ENCODE peak calls at places on chromosomes 5 and 9, in four cellular contexts. One of them, this sample, is unnamed. For H3K4me1, the result is how much of the 10 kb centered on the place peaks cover.

GRCh38 chr9:128863647-128864046 is 18.1 kb downstream of the KYAT1 start:
- DNase-seq in CD8-positive, alpha-beta T cell: peak
- DNase-seq in HCT116: peak
- DNase-seq in BE2C: peak
- DNase-seq in this sample: no peak

GRCh38 chr5:120516799-120517198 is 52.7 kb downstream of the PRR16 start:
- DNase-seq in CD8-positive, alpha-beta T cell: no peak
- DNase-seq in BE2C: no peak
- DNase-seq in HCT116: no peak
- DNase-seq in this sample: no peak

GRCh38 chr5:139669681-139670368 is 21.7 kb downstream of the CXXC5 start:
- DNase-seq in BE2C: peak
- DNase-seq in CD8-positive, alpha-beta T cell: peak
- DNase-seq in HCT116: no peak
- DNase-seq in this sample: no peak

GRCh38 chr9:89891221-89892052 is 286.6 kb downstream of the GADD45G start:
- DNase-seq in HCT116: no peak
- DNase-seq in BE2C: no peak
- DNase-seq in CD8-positive, alpha-beta T cell: no peak
- DNase-seq in this sample: no peak

GRCh38 chr5:27316283-27316675 is 277.9 kb upstream of the CDH9 start:
- DNase-seq in CD8-positive, alpha-beta T cell: no peak
- DNase-seq in HCT116: no peak
- DNase-seq in BE2C: no peak
- DNase-seq in this sample: no peak

GRCh38 chr5:111548992-111549649 is 36.8 kb upstream of the STARD4 start:
- DNase-seq in HCT116: no peak
- DNase-seq in CD8-positive, alpha-beta T cell: no peak
- DNase-seq in BE2C: no peak
- DNase-seq in this sample: no peak

GRCh38 chr5:93186031-93186682 is 394.9 kb downstream of the NR2F1-AS1 start:
- DNase-seq in HCT116: peak
- DNase-seq in BE2C: no peak
- DNase-seq in CD8-positive, alpha-beta T cell: no peak
- DNase-seq in this sample: no peak

GRCh38 chr5:14440598-14441401 is 140.8 kb upstream of the OTULINL start:
- DNase-seq in CD8-positive, alpha-beta T cell: no peak
- DNase-seq in HCT116: no peak
- DNase-seq in BE2C: peak
- DNase-seq in this sample: no peak

GRCh38 chr9:77679088-77679487 is 31.0 kb upstream of the GNA14 start:
- DNase-seq in CD8-positive, alpha-beta T cell: no peak
- DNase-seq in BE2C: no peak
- DNase-seq in HCT116: no peak
- DNase-seq in this sample: no peak

GRCh38 chr9:82495884-82496777 is 507.6 kb downstream of the SPATA31D1 start:
- DNase-seq in HCT116: no peak
- DNase-seq in BE2C: peak
- DNase-seq in CD8-positive, alpha-beta T cell: no peak
- DNase-seq in this sample: no peak

GRCh38 chr5:179267071-179267670 is 78.1 kb downstream of the ADAMTS2 start:
- DNase-seq in CD8-positive, alpha-beta T cell: no peak
- DNase-seq in HCT116: no peak
- DNase-seq in BE2C: peak
- DNase-seq in this sample: no peak

GRCh38 chr9:34628656-34629491 is at the start of gene ARID3C:
- DNase-seq in HCT116: no peak
- DNase-seq in CD8-positive, alpha-beta T cell: peak
- DNase-seq in BE2C: peak
- DNase-seq in this sample: no peak

GRCh38 chr5:40911278-40911677 is 2.0 kb downstream of the C7 start:
- DNase-seq in CD8-positive, alpha-beta T cell: no peak
- DNase-seq in BE2C: no peak
- DNase-seq in HCT116: no peak
- DNase-seq in this sample: no peak
- H3K4me1 ChIP-seq in CD8-positive, alpha-beta T cell: under half
- H3K4me1 ChIP-seq in BE2C: under half
- H3K4me1 ChIP-seq in HCT116: under half
- H3K4me1 ChIP-seq in this sample: under half

GRCh38 chr9:131982683-131983239 is 96.9 kb downstream of the MED27 start:
- DNase-seq in HCT116: no peak
- DNase-seq in BE2C: no peak
- DNase-seq in CD8-positive, alpha-beta T cell: no peak
- DNase-seq in this sample: no peak

GRCh38 chr9:131984564-131984963 is 95.1 kb downstream of the MED27 start:
- DNase-seq in HCT116: no peak
- DNase-seq in CD8-positive, alpha-beta T cell: no peak
- DNase-seq in BE2C: no peak
- DNase-seq in this sample: no peak

GRCh38 chr9:131986576-131986975 is 93.1 kb downstream of the MED27 start:
- DNase-seq in BE2C: no peak
- DNase-seq in HCT116: no peak
- DNase-seq in CD8-positive, alpha-beta T cell: no peak
- DNase-seq in this sample: no peak

GRCh38 chr9:131987232-131987631 is 92.4 kb downstream of the MED27 start:
- DNase-seq in BE2C: no peak
- DNase-seq in HCT116: no peak
- DNase-seq in CD8-positive, alpha-beta T cell: no peak
- DNase-seq in this sample: no peak

GRCh38 chr9:131986089-131986488 is 93.6 kb downstream of the MED27 start:
- DNase-seq in HCT116: no peak
- DNase-seq in BE2C: no peak
- DNase-seq in CD8-positive, alpha-beta T cell: no peak
- DNase-seq in this sample: no peak
- H3K4me3 ChIP-seq in HCT116: no peak
- H3K4me3 ChIP-seq in BE2C: no peak
- H3K4me3 ChIP-seq in CD8-positive, alpha-beta T cell: no peak
- H3K4me3 ChIP-seq in this sample: no peak

GRCh38 chr9:134332841-134333233 is 6.6 kb downstream of the RXRA start:
- DNase-seq in BE2C: no peak
- DNase-seq in CD8-positive, alpha-beta T cell: no peak
- DNase-seq in HCT116: no peak
- DNase-seq in this sample: no peak

GRCh38 chr9:134330590-134330989 is 4.3 kb downstream of the RXRA start:
- DNase-seq in BE2C: no peak
- DNase-seq in CD8-positive, alpha-beta T cell: no peak
- DNase-seq in HCT116: no peak
- DNase-seq in this sample: no peak

GRCh38 chr9:134332266-134332665 is 6.0 kb downstream of the RXRA start:
- DNase-seq in BE2C: no peak
- DNase-seq in CD8-positive, alpha-beta T cell: no peak
- DNase-seq in HCT116: no peak
- DNase-seq in this sample: no peak

GRCh38 chr9:134329886-134330285 is 3.6 kb downstream of the RXRA start:
- DNase-seq in HCT116: no peak
- DNase-seq in CD8-positive, alpha-beta T cell: no peak
- DNase-seq in BE2C: no peak
- DNase-seq in this sample: no peak

DNA sequence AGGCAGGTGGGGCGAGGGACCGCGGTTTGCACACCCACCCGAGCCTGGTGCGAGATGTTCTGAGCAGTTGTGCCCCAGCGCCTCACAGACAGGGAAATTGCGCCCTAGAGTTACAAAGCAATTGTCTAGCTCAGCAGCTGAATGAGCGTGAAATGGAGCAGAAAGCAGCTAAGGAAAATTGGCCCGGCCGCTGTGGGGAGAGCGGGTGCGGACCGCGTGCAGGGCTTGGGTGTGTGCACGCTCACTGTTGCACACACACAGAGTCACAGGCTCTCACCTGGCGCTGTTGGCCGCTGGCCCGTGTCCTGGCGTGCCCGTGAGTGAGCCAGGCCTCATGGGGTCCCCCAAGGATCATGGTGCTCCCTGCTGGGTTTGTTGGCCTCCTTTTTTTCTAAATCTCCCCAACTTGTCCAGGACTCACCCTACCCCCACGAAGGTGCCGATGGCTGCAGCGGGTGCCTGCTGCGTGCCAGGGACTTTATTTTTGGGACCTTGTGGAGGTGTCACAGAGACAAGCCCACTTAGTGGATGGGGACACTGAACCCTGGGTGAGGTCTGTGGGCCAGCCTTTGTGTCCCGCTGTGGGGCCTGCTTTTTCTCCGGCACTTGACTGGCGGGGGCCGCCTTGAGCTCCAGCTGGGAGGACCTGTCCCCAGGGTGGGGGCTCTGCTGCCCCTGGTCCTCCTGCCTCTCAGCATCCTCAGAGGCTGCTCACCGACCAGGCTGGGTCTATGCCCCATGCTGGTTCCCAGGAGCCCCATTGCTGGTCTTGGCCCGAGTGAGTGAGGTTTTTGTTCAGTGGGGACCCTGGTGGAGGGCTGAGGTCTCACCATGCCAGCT is 5.2 kb downstream of the RXRA start:
- DNase-seq in HCT116: no peak
- DNase-seq in BE2C: no peak
- DNase-seq in CD8-positive, alpha-beta T cell: no peak
- DNase-seq in this sample: no peak
- H3K4me1 ChIP-seq in HCT116: half or more
- H3K4me1 ChIP-seq in BE2C: under half
- H3K4me1 ChIP-seq in CD8-positive, alpha-beta T cell: under half
- H3K4me1 ChIP-seq in this sample: half or more

DNA sequence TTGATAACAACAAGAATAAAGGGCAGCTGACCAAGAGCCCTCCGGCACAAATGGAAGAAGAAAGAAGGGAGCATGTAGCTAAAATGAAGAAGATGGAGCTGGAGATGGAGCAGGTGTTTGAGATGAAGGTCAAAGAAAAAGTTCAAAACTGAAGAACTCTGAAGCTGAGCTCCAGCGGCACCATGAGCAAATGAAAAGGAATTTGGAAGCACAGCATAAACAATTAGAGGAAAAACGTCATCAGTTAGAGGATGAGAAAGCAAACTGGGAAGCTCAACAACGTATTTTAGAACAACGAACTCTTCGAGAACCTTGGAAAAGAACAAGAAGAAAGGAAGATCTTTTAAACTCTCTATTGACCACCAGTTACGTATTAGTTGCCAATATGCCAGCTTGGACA is 100.9 kb downstream of the GABBR2 start:
- DNase-seq in BE2C: no peak
- DNase-seq in CD8-positive, alpha-beta T cell: no peak
- DNase-seq in HCT116: no peak
- DNase-seq in this sample: no peak
- H3K4me3 ChIP-seq in BE2C: no peak
- H3K4me3 ChIP-seq in CD8-positive, alpha-beta T cell: no peak
- H3K4me3 ChIP-seq in HCT116: no peak
- H3K4me3 ChIP-seq in this sample: no peak

GRCh38 chr5:142425286-142426065 is 100.7 kb upstream of the SPRY4 start:
- DNase-seq in CD8-positive, alpha-beta T cell: no peak
- DNase-seq in BE2C: no peak
- DNase-seq in HCT116: no peak
- DNase-seq in this sample: no peak
- H3K4me1 ChIP-seq in CD8-positive, alpha-beta T cell: under half
- H3K4me1 ChIP-seq in BE2C: under half
- H3K4me1 ChIP-seq in HCT116: under half
- H3K4me1 ChIP-seq in this sample: under half

GRCh38 chr9:98075332-98075805 is 18.8 kb downstream of the NANS start:
- DNase-seq in BE2C: no peak
- DNase-seq in CD8-positive, alpha-beta T cell: no peak
- DNase-seq in HCT116: peak
- DNase-seq in this sample: no peak

GRCh38 chr9:98070704-98071103 is 14.2 kb downstream of the NANS start:
- DNase-seq in HCT116: no peak
- DNase-seq in CD8-positive, alpha-beta T cell: no peak
- DNase-seq in BE2C: no peak
- DNase-seq in this sample: no peak

GRCh38 chr9:98078895-98079294 is 22.4 kb downstream of the NANS start:
- DNase-seq in HCT116: no peak
- DNase-seq in CD8-positive, alpha-beta T cell: no peak
- DNase-seq in BE2C: no peak
- DNase-seq in this sample: no peak

GRCh38 chr9:98071737-98072136 is 15.2 kb downstream of the NANS start:
- DNase-seq in BE2C: no peak
- DNase-seq in CD8-positive, alpha-beta T cell: no peak
- DNase-seq in HCT116: no peak
- DNase-seq in this sample: no peak

GRCh38 chr9:98074119-98074990 is 17.8 kb downstream of the NANS start:
- DNase-seq in BE2C: peak
- DNase-seq in CD8-positive, alpha-beta T cell: peak
- DNase-seq in HCT116: no peak
- DNase-seq in this sample: no peak
- H3K4me3 ChIP-seq in BE2C: no peak
- H3K4me3 ChIP-seq in CD8-positive, alpha-beta T cell: no peak
- H3K4me3 ChIP-seq in HCT116: no peak
- H3K4me3 ChIP-seq in this sample: no peak